ENCODE peak calls at places on chromosomes 16 and 17, in ten cellular contexts. One of them, this sample, is unnamed.

GRCh38 chr17:79646721-79647455 is 36.0 kb upstream of the RBFOX3 start:
- DNase-seq in mucosa of gallbladder: no peak
- DNase-seq in central memory CD4-positive, alpha-beta T cell: no peak
- DNase-seq in Caki2: no peak
- DNase-seq in iPS-NIHi11: no peak
- DNase-seq in activated effector memory CD4-positive, alpha-beta T cell treated with Interleukin-2 at 50 U/mL for 16 hours: no peak
- DNase-seq in T-cell: no peak
- DNase-seq in naive thymus-derived CD4-positive, alpha-beta T cell: no peak
- DNase-seq in breast epithelium: no peak
- DNase-seq in activated naive CD4-positive, alpha-beta T cell treated with anti-CD3 and anti-CD28 coated beads for 36 hours: no peak
- DNase-seq in this sample: no peak

GRCh38 chr17:62592305-62593099 is 35.0 kb upstream of the MRC2 start:
- DNase-seq in central memory CD4-positive, alpha-beta T cell: no peak
- DNase-seq in mucosa of gallbladder: no peak
- DNase-seq in T-cell: no peak
- DNase-seq in breast epithelium: no peak
- DNase-seq in Caki2: no peak
- DNase-seq in activated effector memory CD4-positive, alpha-beta T cell treated with Interleukin-2 at 50 U/mL for 16 hours: no peak
- DNase-seq in iPS-NIHi11: no peak
- DNase-seq in naive thymus-derived CD4-positive, alpha-beta T cell: no peak
- DNase-seq in activated naive CD4-positive, alpha-beta T cell treated with anti-CD3 and anti-CD28 coated beads for 36 hours: no peak
- DNase-seq in this sample: no peak

GRCh38 chr17:56112086-56112485 is 41.2 kb upstream of the ANKFN1 start:
- DNase-seq in mucosa of gallbladder: no peak
- DNase-seq in activated naive CD4-positive, alpha-beta T cell treated with anti-CD3 and anti-CD28 coated beads for 36 hours: no peak
- DNase-seq in T-cell: no peak
- DNase-seq in activated effector memory CD4-positive, alpha-beta T cell treated with Interleukin-2 at 50 U/mL for 16 hours: no peak
- DNase-seq in breast epithelium: no peak
- DNase-seq in central memory CD4-positive, alpha-beta T cell: no peak
- DNase-seq in Caki2: no peak
- DNase-seq in iPS-NIHi11: no peak
- DNase-seq in naive thymus-derived CD4-positive, alpha-beta T cell: no peak
- DNase-seq in this sample: no peak

GRCh38 chr17:27106982-27107360 is 186.9 kb upstream of the WSB1 start:
- DNase-seq in iPS-NIHi11: no peak
- DNase-seq in activated naive CD4-positive, alpha-beta T cell treated with anti-CD3 and anti-CD28 coated beads for 36 hours: no peak
- DNase-seq in naive thymus-derived CD4-positive, alpha-beta T cell: no peak
- DNase-seq in breast epithelium: no peak
- DNase-seq in Caki2: no peak
- DNase-seq in central memory CD4-positive, alpha-beta T cell: no peak
- DNase-seq in mucosa of gallbladder: no peak
- DNase-seq in activated effector memory CD4-positive, alpha-beta T cell treated with Interleukin-2 at 50 U/mL for 16 hours: no peak
- DNase-seq in T-cell: no peak
- DNase-seq in this sample: no peak

GRCh38 chr16:70395345-70395901 is 43.5 kb downstream of the ST3GAL2 start:
- DNase-seq in activated effector memory CD4-positive, alpha-beta T cell treated with Interleukin-2 at 50 U/mL for 16 hours: peak; percentile 32
- DNase-seq in iPS-NIHi11: peak; percentile 92
- DNase-seq in T-cell: peak; percentile 34
- DNase-seq in mucosa of gallbladder: peak; percentile 58
- DNase-seq in activated naive CD4-positive, alpha-beta T cell treated with anti-CD3 and anti-CD28 coated beads for 36 hours: peak; percentile 80
- DNase-seq in naive thymus-derived CD4-positive, alpha-beta T cell: no peak
- DNase-seq in Caki2: peak; percentile 37
- DNase-seq in central memory CD4-positive, alpha-beta T cell: peak; percentile 41
- DNase-seq in breast epithelium: no peak
- DNase-seq in this sample: peak; percentile 51

GRCh38 chr16:55508271-55508921 is 476 bp upstream of the LPCAT2 start:
- DNase-seq in activated effector memory CD4-positive, alpha-beta T cell treated with Interleukin-2 at 50 U/mL for 16 hours: no peak
- DNase-seq in T-cell: no peak
- DNase-seq in Caki2: no peak
- DNase-seq in central memory CD4-positive, alpha-beta T cell: no peak
- DNase-seq in iPS-NIHi11: no peak
- DNase-seq in activated naive CD4-positive, alpha-beta T cell treated with anti-CD3 and anti-CD28 coated beads for 36 hours: no peak
- DNase-seq in mucosa of gallbladder: no peak
- DNase-seq in breast epithelium: no peak
- DNase-seq in naive thymus-derived CD4-positive, alpha-beta T cell: no peak
- DNase-seq in this sample: no peak

GRCh38 chr16:80607204-80607603 is 66.4 kb downstream of the DYNLRB2 start:
- DNase-seq in activated effector memory CD4-positive, alpha-beta T cell treated with Interleukin-2 at 50 U/mL for 16 hours: no peak
- DNase-seq in Caki2: no peak
- DNase-seq in breast epithelium: no peak
- DNase-seq in mucosa of gallbladder: no peak
- DNase-seq in central memory CD4-positive, alpha-beta T cell: no peak
- DNase-seq in iPS-NIHi11: no peak
- DNase-seq in T-cell: no peak
- DNase-seq in activated naive CD4-positive, alpha-beta T cell treated with anti-CD3 and anti-CD28 coated beads for 36 hours: no peak
- DNase-seq in naive thymus-derived CD4-positive, alpha-beta T cell: no peak
- DNase-seq in this sample: no peak

GRCh38 chr17:47624727-47625068 is 25.0 kb upstream of the KPNB1 start:
- DNase-seq in Caki2: no peak
- DNase-seq in activated effector memory CD4-positive, alpha-beta T cell treated with Interleukin-2 at 50 U/mL for 16 hours: no peak
- DNase-seq in central memory CD4-positive, alpha-beta T cell: no peak
- DNase-seq in T-cell: no peak
- DNase-seq in mucosa of gallbladder: no peak
- DNase-seq in iPS-NIHi11: no peak
- DNase-seq in naive thymus-derived CD4-positive, alpha-beta T cell: no peak
- DNase-seq in breast epithelium: no peak
- DNase-seq in activated naive CD4-positive, alpha-beta T cell treated with anti-CD3 and anti-CD28 coated beads for 36 hours: no peak
- DNase-seq in this sample: no peak

GRCh38 chr16:81449241-81449640 is 4.6 kb downstream of the CMIP start:
- DNase-seq in breast epithelium: no peak
- DNase-seq in T-cell: no peak
- DNase-seq in Caki2: no peak
- DNase-seq in activated naive CD4-positive, alpha-beta T cell treated with anti-CD3 and anti-CD28 coated beads for 36 hours: no peak
- DNase-seq in naive thymus-derived CD4-positive, alpha-beta T cell: no peak
- DNase-seq in mucosa of gallbladder: no peak
- DNase-seq in central memory CD4-positive, alpha-beta T cell: no peak
- DNase-seq in activated effector memory CD4-positive, alpha-beta T cell treated with Interleukin-2 at 50 U/mL for 16 hours: no peak
- DNase-seq in iPS-NIHi11: no peak
- DNase-seq in this sample: no peak

GRCh38 chr17:7001562-7001961 is 5.7 kb downstream of the ALOX12 start:
- DNase-seq in T-cell: peak; percentile 35
- DNase-seq in activated effector memory CD4-positive, alpha-beta T cell treated with Interleukin-2 at 50 U/mL for 16 hours: peak; percentile 33
- DNase-seq in central memory CD4-positive, alpha-beta T cell: peak; percentile 26
- DNase-seq in breast epithelium: no peak
- DNase-seq in naive thymus-derived CD4-positive, alpha-beta T cell: no peak
- DNase-seq in mucosa of gallbladder: no peak
- DNase-seq in iPS-NIHi11: peak; percentile 62
- DNase-seq in Caki2: no peak
- DNase-seq in activated naive CD4-positive, alpha-beta T cell treated with anti-CD3 and anti-CD28 coated beads for 36 hours: peak; percentile 66
- DNase-seq in this sample: no peak

GRCh38 chr17:38926290-38927070 is 1.1 kb downstream of the LASP1NB start:
- DNase-seq in activated naive CD4-positive, alpha-beta T cell treated with anti-CD3 and anti-CD28 coated beads for 36 hours: peak; percentile 39
- DNase-seq in naive thymus-derived CD4-positive, alpha-beta T cell: no peak
- DNase-seq in central memory CD4-positive, alpha-beta T cell: no peak
- DNase-seq in breast epithelium: no peak
- DNase-seq in T-cell: no peak
- DNase-seq in activated effector memory CD4-positive, alpha-beta T cell treated with Interleukin-2 at 50 U/mL for 16 hours: no peak
- DNase-seq in mucosa of gallbladder: no peak
- DNase-seq in iPS-NIHi11: no peak
- DNase-seq in Caki2: no peak
- DNase-seq in this sample: no peak

GRCh38 chr16:27703121-27703520 is 153.2 kb downstream of the KATNIP start:
- DNase-seq in activated effector memory CD4-positive, alpha-beta T cell treated with Interleukin-2 at 50 U/mL for 16 hours: no peak
- DNase-seq in central memory CD4-positive, alpha-beta T cell: no peak
- DNase-seq in T-cell: no peak
- DNase-seq in breast epithelium: no peak
- DNase-seq in mucosa of gallbladder: no peak
- DNase-seq in activated naive CD4-positive, alpha-beta T cell treated with anti-CD3 and anti-CD28 coated beads for 36 hours: no peak
- DNase-seq in Caki2: no peak
- DNase-seq in naive thymus-derived CD4-positive, alpha-beta T cell: no peak
- DNase-seq in iPS-NIHi11: no peak
- DNase-seq in this sample: no peak

GRCh38 chr17:62781356-62781755 is 26.8 kb downstream of the MARCHF10 start:
- DNase-seq in Caki2: no peak
- DNase-seq in iPS-NIHi11: no peak
- DNase-seq in central memory CD4-positive, alpha-beta T cell: no peak
- DNase-seq in breast epithelium: no peak
- DNase-seq in activated effector memory CD4-positive, alpha-beta T cell treated with Interleukin-2 at 50 U/mL for 16 hours: no peak
- DNase-seq in activated naive CD4-positive, alpha-beta T cell treated with anti-CD3 and anti-CD28 coated beads for 36 hours: no peak
- DNase-seq in naive thymus-derived CD4-positive, alpha-beta T cell: no peak
- DNase-seq in T-cell: no peak
- DNase-seq in mucosa of gallbladder: no peak
- DNase-seq in this sample: no peak

GRCh38 chr17:81538651-81539570 is 10.7 kb downstream of the FSCN2 start:
- DNase-seq in central memory CD4-positive, alpha-beta T cell: no peak
- DNase-seq in Caki2: no peak
- DNase-seq in breast epithelium: no peak
- DNase-seq in activated naive CD4-positive, alpha-beta T cell treated with anti-CD3 and anti-CD28 coated beads for 36 hours: no peak
- DNase-seq in activated effector memory CD4-positive, alpha-beta T cell treated with Interleukin-2 at 50 U/mL for 16 hours: no peak
- DNase-seq in iPS-NIHi11: no peak
- DNase-seq in T-cell: no peak
- DNase-seq in naive thymus-derived CD4-positive, alpha-beta T cell: no peak
- DNase-seq in mucosa of gallbladder: no peak
- DNase-seq in this sample: no peak

GRCh38 chr16:89324056-89325010 is 106.8 kb downstream of the ZNF778 start:
- DNase-seq in activated effector memory CD4-positive, alpha-beta T cell treated with Interleukin-2 at 50 U/mL for 16 hours: no peak
- DNase-seq in iPS-NIHi11: no peak
- DNase-seq in mucosa of gallbladder: no peak
- DNase-seq in T-cell: no peak
- DNase-seq in central memory CD4-positive, alpha-beta T cell: no peak
- DNase-seq in Caki2: no peak
- DNase-seq in naive thymus-derived CD4-positive, alpha-beta T cell: no peak
- DNase-seq in breast epithelium: no peak
- DNase-seq in activated naive CD4-positive, alpha-beta T cell treated with anti-CD3 and anti-CD28 coated beads for 36 hours: peak; percentile 83
- DNase-seq in this sample: no peak

GRCh38 chr17:4560837-4561241 is 462 bp upstream of the GGT6 start:
- DNase-seq in T-cell: no peak
- DNase-seq in naive thymus-derived CD4-positive, alpha-beta T cell: no peak
- DNase-seq in Caki2: no peak
- DNase-seq in iPS-NIHi11: no peak
- DNase-seq in activated naive CD4-positive, alpha-beta T cell treated with anti-CD3 and anti-CD28 coated beads for 36 hours: no peak
- DNase-seq in central memory CD4-positive, alpha-beta T cell: no peak
- DNase-seq in breast epithelium: no peak
- DNase-seq in mucosa of gallbladder: no peak
- DNase-seq in activated effector memory CD4-positive, alpha-beta T cell treated with Interleukin-2 at 50 U/mL for 16 hours: no peak
- DNase-seq in this sample: no peak

GRCh38 chr17:82909322-82909904 is 69.6 kb upstream of the ZNF750 start:
- DNase-seq in Caki2: no peak
- DNase-seq in naive thymus-derived CD4-positive, alpha-beta T cell: peak; percentile 44
- DNase-seq in mucosa of gallbladder: no peak
- DNase-seq in iPS-NIHi11: no peak
- DNase-seq in breast epithelium: no peak
- DNase-seq in T-cell: peak; percentile 61
- DNase-seq in activated effector memory CD4-positive, alpha-beta T cell treated with Interleukin-2 at 50 U/mL for 16 hours: no peak
- DNase-seq in central memory CD4-positive, alpha-beta T cell: peak; percentile 35
- DNase-seq in activated naive CD4-positive, alpha-beta T cell treated with anti-CD3 and anti-CD28 coated beads for 36 hours: peak; percentile 44
- DNase-seq in this sample: no peak

GRCh38 chr16:23999663-24000062 is 163.9 kb downstream of the PRKCB start:
- DNase-seq in Caki2: no peak
- DNase-seq in activated naive CD4-positive, alpha-beta T cell treated with anti-CD3 and anti-CD28 coated beads for 36 hours: peak; percentile 69
- DNase-seq in naive thymus-derived CD4-positive, alpha-beta T cell: no peak
- DNase-seq in central memory CD4-positive, alpha-beta T cell: no peak
- DNase-seq in mucosa of gallbladder: no peak
- DNase-seq in iPS-NIHi11: no peak
- DNase-seq in activated effector memory CD4-positive, alpha-beta T cell treated with Interleukin-2 at 50 U/mL for 16 hours: no peak
- DNase-seq in breast epithelium: no peak
- DNase-seq in T-cell: no peak
- DNase-seq in this sample: no peak

GRCh38 chr17:31425646-31426045 is 34.2 kb downstream of the RAB11FIP4 start:
- DNase-seq in activated effector memory CD4-positive, alpha-beta T cell treated with Interleukin-2 at 50 U/mL for 16 hours: no peak
- DNase-seq in iPS-NIHi11: no peak
- DNase-seq in T-cell: no peak
- DNase-seq in activated naive CD4-positive, alpha-beta T cell treated with anti-CD3 and anti-CD28 coated beads for 36 hours: no peak
- DNase-seq in breast epithelium: no peak
- DNase-seq in naive thymus-derived CD4-positive, alpha-beta T cell: no peak
- DNase-seq in central memory CD4-positive, alpha-beta T cell: no peak
- DNase-seq in mucosa of gallbladder: no peak
- DNase-seq in Caki2: no peak
- DNase-seq in this sample: no peak

GRCh38 chr16:70018254-70018653 is 67.1 kb downstream of the CLEC18A start:
- DNase-seq in naive thymus-derived CD4-positive, alpha-beta T cell: peak; percentile 66
- DNase-seq in activated naive CD4-positive, alpha-beta T cell treated with anti-CD3 and anti-CD28 coated beads for 36 hours: peak; percentile 54
- DNase-seq in activated effector memory CD4-positive, alpha-beta T cell treated with Interleukin-2 at 50 U/mL for 16 hours: peak; percentile 21
- DNase-seq in breast epithelium: no peak
- DNase-seq in Caki2: peak; percentile 34
- DNase-seq in iPS-NIHi11: peak; percentile 14
- DNase-seq in T-cell: peak; percentile 51
- DNase-seq in mucosa of gallbladder: no peak
- DNase-seq in central memory CD4-positive, alpha-beta T cell: peak; percentile 64
- DNase-seq in this sample: peak; percentile 50

GRCh38 chr17:8122391-8122922 is 1.4 kb downstream of the HES7 start:
- DNase-seq in T-cell: no peak
- DNase-seq in activated naive CD4-positive, alpha-beta T cell treated with anti-CD3 and anti-CD28 coated beads for 36 hours: peak; percentile 53
- DNase-seq in mucosa of gallbladder: no peak
- DNase-seq in Caki2: peak; percentile 45
- DNase-seq in central memory CD4-positive, alpha-beta T cell: no peak
- DNase-seq in activated effector memory CD4-positive, alpha-beta T cell treated with Interleukin-2 at 50 U/mL for 16 hours: no peak
- DNase-seq in iPS-NIHi11: no peak
- DNase-seq in breast epithelium: no peak
- DNase-seq in naive thymus-derived CD4-positive, alpha-beta T cell: no peak
- DNase-seq in this sample: no peak

GRCh38 chr16:52929478-52929877 is 123.2 kb downstream of the CHD9NB start:
- DNase-seq in T-cell: no peak
- DNase-seq in naive thymus-derived CD4-positive, alpha-beta T cell: no peak
- DNase-seq in central memory CD4-positive, alpha-beta T cell: no peak
- DNase-seq in mucosa of gallbladder: no peak
- DNase-seq in iPS-NIHi11: no peak
- DNase-seq in Caki2: no peak
- DNase-seq in breast epithelium: no peak
- DNase-seq in activated effector memory CD4-positive, alpha-beta T cell treated with Interleukin-2 at 50 U/mL for 16 hours: no peak
- DNase-seq in activated naive CD4-positive, alpha-beta T cell treated with anti-CD3 and anti-CD28 coated beads for 36 hours: no peak
- DNase-seq in this sample: no peak

GRCh38 chr16:86516618-86517003 is 6.3 kb downstream of the FOXF1 start:
- DNase-seq in activated naive CD4-positive, alpha-beta T cell treated with anti-CD3 and anti-CD28 coated beads for 36 hours: no peak
- DNase-seq in central memory CD4-positive, alpha-beta T cell: no peak
- DNase-seq in T-cell: no peak
- DNase-seq in Caki2: no peak
- DNase-seq in naive thymus-derived CD4-positive, alpha-beta T cell: no peak
- DNase-seq in mucosa of gallbladder: no peak
- DNase-seq in activated effector memory CD4-positive, alpha-beta T cell treated with Interleukin-2 at 50 U/mL for 16 hours: no peak
- DNase-seq in iPS-NIHi11: no peak
- DNase-seq in breast epithelium: no peak
- DNase-seq in this sample: no peak

GRCh38 chr16:54280751-54281150 is 5.8 kb downstream of the IRX3 start:
- DNase-seq in mucosa of gallbladder: no peak
- DNase-seq in activated effector memory CD4-positive, alpha-beta T cell treated with Interleukin-2 at 50 U/mL for 16 hours: no peak
- DNase-seq in T-cell: no peak
- DNase-seq in activated naive CD4-positive, alpha-beta T cell treated with anti-CD3 and anti-CD28 coated beads for 36 hours: peak; percentile 27
- DNase-seq in naive thymus-derived CD4-positive, alpha-beta T cell: no peak
- DNase-seq in iPS-NIHi11: no peak
- DNase-seq in breast epithelium: no peak
- DNase-seq in central memory CD4-positive, alpha-beta T cell: no peak
- DNase-seq in Caki2: peak; percentile 60
- DNase-seq in this sample: no peak

GRCh38 chr17:48150107-48150463 is 42.5 kb downstream of the SNX11 start:
- DNase-seq in activated naive CD4-positive, alpha-beta T cell treated with anti-CD3 and anti-CD28 coated beads for 36 hours: no peak
- DNase-seq in central memory CD4-positive, alpha-beta T cell: no peak
- DNase-seq in naive thymus-derived CD4-positive, alpha-beta T cell: no peak
- DNase-seq in breast epithelium: no peak
- DNase-seq in activated effector memory CD4-positive, alpha-beta T cell treated with Interleukin-2 at 50 U/mL for 16 hours: no peak
- DNase-seq in Caki2: no peak
- DNase-seq in iPS-NIHi11: no peak
- DNase-seq in T-cell: no peak
- DNase-seq in mucosa of gallbladder: no peak
- DNase-seq in this sample: no peak

This sample was measured in activated gamma-delta T cell treated with Interleukin-2 at 50 U/mL for 16 hours.